ENCODE peak calls at places on chromosomes 3 and 15, in four cellular contexts. K is epithelial cell of esophagus; M is GM12892; U is effector CD4-positive, alpha-beta T cell. I is an unnamed sample.

GRCh38 chr3:23202203-23202920 is 765 bp upstream of the UBE2E2 start:
- DNase-seq in U (peak; percentile 2), K (peak; percentile 7), M (no peak), I (no peak)

GRCh38 chr15:83848315-83849050 is 194.6 kb downstream of the ADAMTSL3 start:
- DNase-seq in M (no peak), K (peak; percentile 89), U (no peak), I (no peak)

GRCh38 chr15:58517252-58517681 is 85.5 kb downstream of the LIPC start:
- DNase-seq in K (no peak), M (no peak), U (no peak), I (no peak)

GRCh38 chr15:48393650-48394049 is 62.4 kb downstream of the DUT start:
- DNase-seq in U (no peak), K (no peak), M (no peak), I (no peak)

GRCh38 chr15:77738441-77739437 is 106.0 kb upstream of the LINGO1 start:
- DNase-seq in U (no peak), M (no peak), K (no peak), I (no peak)

GRCh38 chr3:189529889-189530288 is 101.3 kb upstream of the TP63 start:
- DNase-seq in K (no peak), U (no peak), M (no peak), I (no peak)

GRCh38 chr3:73029321-73029796 is 32.1 kb upstream of the EBLN2 start:
- DNase-seq in M (no peak), U (no peak), K (peak; percentile 92), I (no peak)

GRCh38 chr3:106206613-106207012 is 337.8 kb upstream of the CBLB start:
- DNase-seq in K (no peak), U (no peak), M (no peak), I (no peak)

GRCh38 chr15:68404056-68404798 is 27.7 kb downstream of the ITGA11 start:
- DNase-seq in M (no peak), U (no peak), K (no peak), I (no peak)

GRCh38 chr3:143408771-143409170 is 289.2 kb downstream of the CHST2 start:
- DNase-seq in K (no peak), U (no peak), M (no peak), I (no peak)

GRCh38 chr15:98311566-98312188 is 336.7 kb upstream of the IGF1R start:
- DNase-seq in U (peak; percentile 45), M (peak; percentile 23), K (peak; percentile 79), I (peak; percentile 28)

GRCh38 chr3:104740874-104741273 is 625.8 kb upstream of the ALCAM start:
- DNase-seq in K (no peak), U (no peak), M (no peak), I (no peak)

GRCh38 chr3:52355526-52355925 is 39.4 kb downstream of the DNAH1 start:
- DNase-seq in U (no peak), M (no peak), K (no peak), I (no peak)

GRCh38 chr3:154304116-154304786 is 20.0 kb downstream of the DHX36 start:
- DNase-seq in K (peak; percentile 63), M (no peak), U (no peak), I (no peak)

GRCh38 chr15:27271258-27271657 is 300.3 kb downstream of the GABRG3 start:
- DNase-seq in U (no peak), K (no peak), M (no peak), I (no peak)

GRCh38 chr15:70923311-70924080 is 30.9 kb downstream of the LRRC49 start:
- DNase-seq in U (no peak), M (no peak), K (no peak), I (no peak)

GRCh38 chr3:158539414-158540014 is 31.5 kb upstream of the MLF1 start:
- DNase-seq in U (peak; percentile 38), K (peak; percentile 55), M (no peak), I (no peak)

GRCh38 chr3:127851899-127852298 is 29.6 kb upstream of the MGLL start:
- DNase-seq in M (no peak), K (no peak), U (no peak), I (no peak)

GRCh38 chr15:94674251-94674650 is 442.9 kb downstream of the MCTP2 start:
- DNase-seq in K (peak; percentile 93), U (no peak), M (no peak), I (no peak)